ENCODE peak calls at places on chromosomes 4 and X, in six cellular contexts. S is adrenal gland, Z is GM06990, L is activated T-helper 1 cell treated with Interleukin-2 at 50 U/mL for 16 hours, J is AG10803, T is activated gamma-delta T cell treated with Interleukin-2 at 50 U/mL for 16 hours. K is an unnamed sample.

GRCh38 chrX:1451251-1451675 is 1.4 kb downstream of the ASMTL start:
- DNase-seq in L (no peak), T (no peak), J (no peak), S (no peak), Z (no peak), K (no peak)

GRCh38 chrX:32871636-32872035 is 339.7 kb downstream of the DMD start:
- DNase-seq in S (no peak), Z (no peak), T (no peak), L (no peak), J (no peak), K (no peak)

GRCh38 chrX:16714504-16714903 is 2.0 kb upstream of the CTPS2 start:
- DNase-seq in T (no peak), L (no peak), S (no peak), J (no peak), Z (no peak), K (no peak)

GRCh38 chrX:133287860-133288259 is 69.7 kb upstream of the TFDP3 start:
- DNase-seq in T (no peak), Z (no peak), L (no peak), J (no peak), S (no peak), K (no peak)

GRCh38 chr4:127239902-127240575 is 392.7 kb upstream of the INTU start:
- DNase-seq in S (no peak), Z (no peak), L (no peak), J (no peak), T (no peak), K (no peak)

GRCh38 chr4:16199132-16199531 is 27.1 kb downstream of the TAPT1 start:
- DNase-seq in Z (no peak), J (peak; percentile 39), T (no peak), L (no peak), S (no peak), K (no peak)

GRCh38 chr4:36172650-36173049 is 71.7 kb downstream of the ARAP2 start:
- DNase-seq in S (no peak), Z (no peak), L (no peak), T (no peak), J (no peak), K (no peak)

GRCh38 chr4:174657472-174657871 is 135.2 kb upstream of the HPGD start:
- DNase-seq in L (no peak), S (no peak), J (no peak), Z (no peak), T (no peak), K (no peak)

GRCh38 chrX:19375546-19375945 is 31.8 kb downstream of the PDHA1 start:
- DNase-seq in T (no peak), S (peak; percentile 30), Z (no peak), L (no peak), J (no peak), K (no peak)

GRCh38 chr4:19227701-19228100 is 1024.0 kb upstream of the SLIT2 start:
- DNase-seq in Z (no peak), S (no peak), L (no peak), J (peak; percentile 11), T (no peak), K (no peak)